ENCODE peak calls at places on chromosomes 6 and 20, in four cellular contexts. I, S, K and Y are unnamed samples.

GRCh38 chr20:62685781-62686555 is 22.7 kb upstream of the NTSR1 start:
- DNase-seq in I (peak; percentile 75), K (no peak), S (no peak), Y (peak; percentile 29)

GRCh38 chr6:35454843-35455110 is 2.6 kb downstream of the FANCE start:
- DNase-seq in S (no peak), K (no peak), I (no peak), Y (no peak)

GRCh38 chr6:87312860-87313259 is 9.5 kb upstream of the SMIM8 start:
- DNase-seq in S (no peak), I (no peak), K (no peak), Y (no peak)

GRCh38 chr20:43942661-43943285 is 28.1 kb downstream of the TOX2 start:
- DNase-seq in S (no peak), I (no peak), K (peak; percentile 50), Y (no peak)

GRCh38 chr6:27672113-27672799 is 199.4 kb upstream of the ZNF184 start:
- DNase-seq in I (no peak), S (no peak), K (no peak), Y (peak; percentile 93)

GRCh38 chr20:44409132-44409600 is 53.7 kb downstream of the HNF4A start:
- DNase-seq in S (no peak), I (no peak), K (no peak), Y (no peak)

GRCh38 chr6:33375143-33375649 is 16.4 kb upstream of the KIFC1 start:
- DNase-seq in I (no peak), S (no peak), K (no peak), Y (no peak)

GRCh38 chr6:6661684-6662083 is 73.2 kb downstream of the LY86 start:
- DNase-seq in I (peak; percentile 98), K (no peak), S (peak; percentile 44), Y (peak; percentile 92)

GRCh38 chr6:16140607-16141006 is 11.7 kb downstream of the MYLIP start:
- DNase-seq in K (no peak), S (no peak), I (peak; percentile 60), Y (no peak)

GRCh38 chr6:28489366-28490190 is 26.0 kb downstream of the GPX6 start:
- DNase-seq in S (peak; percentile 2), I (no peak), K (peak; percentile 42), Y (peak; percentile 69)

GRCh38 chr6:34852406-34853085 is 35.3 kb downstream of the TAF11 start:
- DNase-seq in K (no peak), I (no peak), S (no peak), Y (no peak)

GRCh38 chr6:155645328-155645727 is 189.7 kb upstream of the NOX3 start:
- DNase-seq in S (no peak), K (no peak), I (no peak), Y (no peak)

GRCh38 chr6:21189721-21190120 is 403.8 kb upstream of the SOX4 start:
- DNase-seq in I (peak; percentile 60), K (no peak), S (no peak), Y (no peak)

GRCh38 chr20:64149809-64150560 is 14.3 kb upstream of the MYT1 start:
- DNase-seq in S (no peak), I (no peak), K (no peak), Y (no peak)

GRCh38 chr6:128062882-128063603 is 162.2 kb upstream of the THEMIS start:
- DNase-seq in K (no peak), S (no peak), I (no peak), Y (no peak)

GRCh38 chr6:53673138-53673801 is 7.7 kb upstream of the KLHL31 start:
- DNase-seq in S (no peak), K (no peak), I (peak; percentile 46), Y (peak; percentile 18)

GRCh38 chr6:144331610-144332009 is 46.5 kb downstream of the UTRN start:
- DNase-seq in K (no peak), S (no peak), I (no peak), Y (no peak)